ENCODE peak calls at places on chromosomes 2 and 18, in four cellular contexts. T, G, A and I are unnamed samples. For H3K27me3 and H3K9me3, the result is how much of the 10 kb centered on the place peaks cover.

GRCh38 chr2:67216103-67216502 is 181.0 kb upstream of the ETAA1 start:
- DNase-seq in T (peak), G (no peak), A (no peak), I (no peak)

GRCh38 chr2:164514491-164514890 is 106.8 kb downstream of the GRB14 start:
- DNase-seq in T (no peak), G (no peak), A (no peak), I (no peak)

GRCh38 chr2:98058191-98058975 is 28.6 kb upstream of the VWA3B start:
- DNase-seq in T (no peak), G (no peak), A (no peak), I (no peak)

GRCh38 chr18:24176727-24177416 is 38.0 kb downstream of the CABYR start:
- DNase-seq in T (peak), G (peak), A (peak), I (peak)

GRCh38 chr2:216633616-216634316 is 546 bp downstream of the IGFBP2 start:
- DNase-seq in T (no peak), G (no peak), A (no peak), I (no peak)

GRCh38 chr2:219634951-219635751 is 7.7 kb downstream of the SLC4A3 start:
- DNase-seq in T (no peak), G (no peak), A (no peak), I (peak)

GRCh38 chr18:13216732-13217465 is 1.7 kb upstream of the LDLRAD4 start:
- DNase-seq in T (no peak), G (no peak), A (no peak), I (peak)

GRCh38 chr2:181104512-181105121 is 124.2 kb downstream of the UBE2E3 start:
- DNase-seq in T (peak), G (peak), A (no peak), I (no peak)

GRCh38 chr2:149145314-149146295 is 107.1 kb downstream of the LYPD6B start:
- DNase-seq in T (no peak), G (no peak), A (no peak), I (no peak)

GRCh38 chr18:8480506-8481328 is 128.5 kb upstream of the RAB12 start:
- DNase-seq in T (peak), G (peak), A (no peak), I (no peak)

GRCh38 chr2:75424936-75425619 is 135.7 kb downstream of the EVA1A start:
- DNase-seq in T (peak), G (no peak), A (no peak), I (no peak)

GRCh38 chr2:38477006-38477405 is 99.9 kb upstream of the ATL2 start:
- DNase-seq in T (no peak), G (no peak), A (no peak), I (no peak)

GRCh38 chr18:45007531-45007930 is 326.8 kb downstream of the SETBP1 start:
- DNase-seq in T (no peak), G (no peak), A (no peak), I (no peak)

GRCh38 chr2:39597309-39597708 is 68.4 kb upstream of the TMEM178A start:
- DNase-seq in T (no peak), G (no peak), A (no peak), I (no peak)

GRCh38 chr2:207334631-207335371 is 169.1 kb upstream of the KLF7 start:
- DNase-seq in T (peak), G (peak), A (no peak), I (peak)

GRCh38 chr2:206792645-206793044 is 27.2 kb downstream of the FASTKD2 start:
- DNase-seq in T (no peak), G (no peak), A (no peak), I (no peak)

GRCh38 chr2:234691968-234692955 is 195.4 kb upstream of the ARL4C start:
- DNase-seq in T (no peak), G (no peak), A (no peak), I (no peak)

DNA sequence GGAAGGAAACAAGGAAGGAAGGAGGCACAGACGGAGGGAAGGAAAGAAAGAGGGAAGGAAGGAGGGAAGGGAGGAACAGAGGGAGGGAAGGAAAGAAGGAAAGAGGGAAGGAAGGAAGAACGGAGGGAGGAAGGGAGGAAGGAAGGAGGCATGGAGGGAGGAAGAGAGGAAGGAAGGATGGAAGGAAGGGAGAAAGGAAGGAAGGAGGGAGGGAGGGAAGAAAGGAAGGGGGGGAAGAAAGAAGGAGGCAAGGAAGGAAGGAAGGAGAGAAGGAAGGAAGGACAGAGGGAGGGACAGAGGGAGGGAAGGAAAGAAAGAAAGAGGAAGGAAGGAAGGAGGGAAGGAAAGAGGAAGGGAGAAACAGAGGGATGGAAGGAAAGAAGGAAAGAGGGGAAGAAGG is 7.6 kb upstream of the ACOXL start:
- DNase-seq in T (no peak), G (no peak), A (no peak), I (no peak)
- H3K27me3 ChIP-seq in T (under half), G (under half), A (under half), I (under half)

GRCh38 chr2:196130039-196130825 is 41.1 kb downstream of the STK17B start:
- DNase-seq in T (no peak), G (no peak), A (no peak), I (no peak)
- H3K9me3 ChIP-seq in T (under half), G (under half), A (under half), I (under half)

GRCh38 chr18:73884868-73885267 is 262.8 kb downstream of the FBXO15 start:
- DNase-seq in T (no peak), G (no peak), A (no peak), I (no peak)
- H3K27ac ChIP-seq in T (no peak), G (no peak), A (no peak), I (no peak)

GRCh38 chr2:120421830-120422175 is 75.9 kb downstream of the INHBB start:
- DNase-seq in T (no peak), G (no peak), A (no peak), I (no peak)
- H3K27me3 ChIP-seq in T (under half), G (half or more), A (under half), I (under half)

GRCh38 chr2:133200684-133201421 is 367.4 kb downstream of the NCKAP5 start:
- DNase-seq in T (peak), G (peak), A (no peak), I (no peak)
- H3K9me3 ChIP-seq in T (under half), G (under half), A (under half), I (under half)